ENCODE peak calls at places on chromosomes 13 and 19, in seven cellular contexts. M is CD8-positive, alpha-beta memory T cell; B is suprapubic skin; H is fibroblast of lung; X is pancreas; I is bronchial epithelial cell; D is CD8-positive, alpha-beta T cell. W is an unnamed sample.

GRCh38 chr19:10874019-10874418 is 2.7 kb downstream of the CARM1 start:
- DNase-seq in M (no peak), B (no peak), H (no peak), X (no peak), I (no peak), D (no peak), W (no peak)

GRCh38 chr13:79782541-79783216 is 301.7 kb downstream of the NDFIP2 start:
- DNase-seq in M (no peak), B (no peak), H (peak; percentile 89), X (peak; percentile 57), I (peak; percentile 69), D (no peak), W (peak; percentile 50)

GRCh38 chr19:12994701-12995595 is at the start of gene NFIX:
- DNase-seq in M (peak; percentile 71), B (peak; percentile 80), H (peak; percentile 60), X (peak; percentile 53), I (no peak), D (no peak), W (peak; percentile 59)

GRCh38 chr19:34405892-34406660 is 1.9 kb downstream of the PDCD2L start:
- DNase-seq in M (no peak), B (no peak), H (no peak), X (no peak), I (no peak), D (no peak), W (no peak)

GRCh38 chr13:72839831-72840426 is 58.0 kb downstream of the PIBF1 start:
- DNase-seq in M (no peak), B (no peak), H (peak; percentile 37), X (peak; percentile 22), I (peak; percentile 66), D (peak; percentile 10), W (peak; percentile 74)

GRCh38 chr19:15025237-15025636 is 24.0 kb upstream of the CASP14 start:
- DNase-seq in M (no peak), B (no peak), H (no peak), X (no peak), I (no peak), D (no peak), W (no peak)

GRCh38 chr19:19260417-19260816 is 12.7 kb downstream of the TM6SF2 start:
- DNase-seq in M (no peak), B (no peak), H (no peak), X (no peak), I (no peak), D (no peak), W (no peak)

GRCh38 chr19:2544576-2545415 is 68.9 kb downstream of the GADD45B start:
- DNase-seq in M (peak; percentile 44), B (peak; percentile 57), H (peak; percentile 31), X (no peak), I (no peak), D (no peak), W (peak; percentile 33)

GRCh38 chr13:102729560-102730275 is 34.9 kb upstream of the METTL21C start:
- DNase-seq in M (no peak), B (no peak), H (peak; percentile 67), X (no peak), I (peak; percentile 94), D (no peak), W (no peak)

GRCh38 chr13:114053026-114053425 is 79.2 kb upstream of the C13orf46 start:
- DNase-seq in M (no peak), B (no peak), H (peak; percentile 85), X (no peak), I (no peak), D (no peak), W (no peak)

GRCh38 chr13:100440756-100441421 is 147.7 kb downstream of the GGACT start:
- DNase-seq in M (no peak), B (no peak), H (peak; percentile 78), X (no peak), I (no peak), D (no peak), W (no peak)

GRCh38 chr19:10290876-10291553 is 1.3 kb downstream of the ICAM5 start:
- DNase-seq in M (peak; percentile 71), B (peak; percentile 77), H (no peak), X (no peak), I (peak; percentile 36), D (no peak), W (peak; percentile 85)

GRCh38 chr19:41321600-41322270 is 11.8 kb downstream of the CCDC97 start:
- DNase-seq in M (no peak), B (no peak), H (peak; percentile 86), X (no peak), I (no peak), D (no peak), W (no peak)

DNA sequence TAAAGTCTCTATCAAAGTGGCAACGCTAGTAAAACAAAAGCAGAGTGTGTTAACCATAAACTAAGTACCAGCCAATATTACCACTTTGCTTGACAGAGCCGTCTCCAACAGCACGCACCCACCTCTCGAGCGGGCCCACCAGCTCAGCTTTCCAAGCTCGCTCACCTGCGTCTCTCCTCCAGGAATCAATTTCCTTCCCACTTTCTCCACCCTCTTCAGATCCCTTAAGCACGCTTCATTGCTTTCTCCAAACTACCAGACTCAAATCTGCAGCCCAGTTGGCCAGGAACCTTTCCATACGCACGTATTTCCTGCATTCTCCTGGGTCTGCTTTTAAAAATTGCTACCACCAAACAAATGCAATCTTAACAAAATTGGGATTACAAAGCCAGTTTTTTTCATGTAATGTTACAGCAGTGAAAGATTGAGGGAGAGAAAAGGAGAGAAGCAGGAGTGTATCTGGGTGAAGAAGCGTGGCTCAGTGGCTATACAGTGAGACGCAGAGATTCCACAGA is 1.5 kb downstream of the ENOX1 start:
- DNase-seq in M (no peak), B (no peak), H (no peak), X (no peak), I (no peak), D (no peak), W (no peak)
- H3K27me3 ChIP-seq in M (peaks cover 10% of the 10 kb centered on the region), B (peaks cover 12% of the 10 kb centered on the region), H (no peaks in the 10 kb centered on the region), X (no peaks in the 10 kb centered on the region), I (no peaks in the 10 kb centered on the region), D (no peaks in the 10 kb centered on the region), W (no peaks in the 10 kb centered on the region)

DNA sequence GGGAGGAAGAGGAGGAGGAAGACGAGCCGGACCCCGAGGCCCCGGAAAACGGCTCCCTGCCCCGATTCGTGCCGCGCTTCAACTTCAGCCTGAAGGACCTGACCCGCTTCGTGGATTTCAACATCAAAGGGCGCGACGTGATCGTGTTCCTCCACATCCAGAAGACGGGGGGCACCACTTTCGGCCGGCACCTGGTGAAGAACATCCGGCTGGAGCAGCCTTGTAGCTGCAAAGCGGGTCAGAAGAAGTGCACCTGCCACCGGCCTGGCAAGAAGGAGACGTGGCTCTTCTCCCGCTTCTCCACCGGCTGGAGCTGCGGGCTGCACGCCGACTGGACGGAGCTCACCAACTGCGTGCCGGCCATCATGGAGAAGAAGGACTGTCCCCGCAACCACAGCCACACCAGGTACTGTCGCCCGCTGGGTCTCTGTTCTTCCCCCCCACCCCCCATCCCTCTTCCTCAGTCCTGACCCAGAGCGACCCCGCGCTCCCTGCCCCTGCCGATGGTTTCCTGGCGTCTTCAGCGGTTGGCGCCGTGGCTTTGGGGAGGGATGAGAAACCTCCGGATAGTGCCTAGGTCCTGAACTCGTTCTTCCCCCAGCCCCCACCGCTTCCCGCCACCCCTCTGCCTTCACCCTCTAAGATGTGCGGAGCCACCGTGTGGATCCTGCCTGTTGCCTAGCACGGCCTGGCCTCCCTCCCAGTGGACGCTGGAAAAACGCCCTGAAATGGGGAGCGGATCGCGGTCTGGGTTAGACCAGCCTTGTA is 1.4 kb downstream of the HS6ST3 start:
- DNase-seq in M (no peak), B (peak; percentile 65), H (peak; percentile 5), X (peak; percentile 41), I (no peak), D (no peak), W (no peak)
- H3K27me3 ChIP-seq in M (no peaks in the 10 kb centered on the region), B (peaks cover 78% of the 10 kb centered on the region), H (peaks cover 38% of the 10 kb centered on the region), X (no peaks in the 10 kb centered on the region), I (peaks cover 20% of the 10 kb centered on the region), D (no peaks in the 10 kb centered on the region), W (peaks cover 9% of the 10 kb centered on the region)

GRCh38 chr19:50383307-50383851 is 768 bp upstream of the POLD1 start:
- DNase-seq in M (no peak), B (no peak), H (no peak), X (no peak), I (no peak), D (no peak), W (no peak)
- H3K27me3 ChIP-seq in M (no peaks in the 10 kb centered on the region), B (no peaks in the 10 kb centered on the region), H (no peaks in the 10 kb centered on the region), X (no peaks in the 10 kb centered on the region), I (no peaks in the 10 kb centered on the region), D (no peaks in the 10 kb centered on the region), W (no peaks in the 10 kb centered on the region)

GRCh38 chr19:51018745-51019543 is 565 bp downstream of the KLK10 start:
- DNase-seq in M (no peak), B (no peak), H (no peak), X (no peak), I (no peak), D (no peak), W (no peak)
- H3K27me3 ChIP-seq in M (peaks cover 15% of the 10 kb centered on the region), B (peaks cover 73% of the 10 kb centered on the region), H (peaks cover 3% of the 10 kb centered on the region), X (no peaks in the 10 kb centered on the region), I (peaks cover 1% of the 10 kb centered on the region), D (peaks cover 16% of the 10 kb centered on the region), W (peaks cover 25% of the 10 kb centered on the region)

GRCh38 chr19:46448601-46449000 is 19.9 kb upstream of the PNMA8C start:
- DNase-seq in M (no peak), B (no peak), H (no peak), X (no peak), I (no peak), D (no peak), W (no peak)

GRCh38 chr19:46456930-46457329 is 14.4 kb downstream of the PNMA8A start:
- DNase-seq in M (no peak), B (no peak), H (no peak), X (no peak), I (no peak), D (no peak), W (no peak)

GRCh38 chr19:46451352-46451751 is 20.0 kb downstream of the PNMA8A start:
- DNase-seq in M (no peak), B (no peak), H (no peak), X (no peak), I (peak; percentile 72), D (no peak), W (no peak)

GRCh38 chr19:46453661-46454060 is 17.7 kb downstream of the PNMA8A start:
- DNase-seq in M (no peak), B (no peak), H (no peak), X (no peak), I (peak; percentile 92), D (no peak), W (no peak)

GRCh38 chr19:46454244-46454643 is 17.1 kb downstream of the PNMA8A start:
- DNase-seq in M (no peak), B (no peak), H (no peak), X (no peak), I (no peak), D (no peak), W (no peak)
- H3K27me3 ChIP-seq in M (no peaks in the 10 kb centered on the region), B (no peaks in the 10 kb centered on the region), H (no peaks in the 10 kb centered on the region), X (no peaks in the 10 kb centered on the region), I (no peaks in the 10 kb centered on the region), D (no peaks in the 10 kb centered on the region), W (no peaks in the 10 kb centered on the region)

DNA sequence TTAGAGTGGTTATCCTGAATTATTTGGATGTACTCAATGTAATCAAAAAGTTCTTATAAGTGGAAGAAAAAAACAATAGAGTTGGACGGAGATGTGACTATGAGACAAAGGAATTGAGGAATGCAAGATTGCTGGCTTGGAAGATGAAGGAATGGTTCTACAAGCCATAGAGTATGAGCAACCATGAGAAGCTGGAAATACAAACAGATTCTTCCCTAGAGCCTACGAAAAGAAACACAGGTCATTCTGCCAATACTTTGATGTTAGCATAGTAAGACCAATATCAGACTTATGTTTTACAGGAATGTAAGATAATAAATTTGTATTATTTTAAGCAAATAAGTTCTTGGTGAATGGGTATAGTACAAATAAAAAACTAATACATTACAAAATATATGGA is 249.2 kb downstream of the DIAPH3 start:
- DNase-seq in M (no peak), B (no peak), H (peak; percentile 82), X (no peak), I (no peak), D (no peak), W (no peak)
- H3K27me3 ChIP-seq in M (no peaks in the 10 kb centered on the region), B (no peaks in the 10 kb centered on the region), H (no peaks in the 10 kb centered on the region), X (no peaks in the 10 kb centered on the region), I (no peaks in the 10 kb centered on the region), D (no peaks in the 10 kb centered on the region), W (no peaks in the 10 kb centered on the region)

GRCh38 chr13:27956576-27957300 is 12.4 kb downstream of the CDX2 start:
- DNase-seq in M (no peak), B (no peak), H (no peak), X (no peak), I (no peak), D (no peak), W (no peak)
- H3K27me3 ChIP-seq in M (peaks cover 33% of the 10 kb centered on the region), B (peaks cover 93% of the 10 kb centered on the region), H (peaks cover 46% of the 10 kb centered on the region), X (no peaks in the 10 kb centered on the region), I (peaks cover 43% of the 10 kb centered on the region), D (peaks cover 30% of the 10 kb centered on the region), W (peaks cover 7% of the 10 kb centered on the region)